ENCODE peak calls at places on chromosomes 12 and 14, in seven cellular contexts. One of them, this sample, is unnamed.

GRCh38 chr12:65755596-65755978 is 68.7 kb upstream of the HMGA2 start:
- DNase-seq in heart left ventricle: no peak
- DNase-seq in A549: no peak
- DNase-seq in sigmoid colon: no peak
- DNase-seq in ovary: no peak
- DNase-seq in H1: no peak
- DNase-seq in gastrocnemius medialis: no peak
- DNase-seq in this sample: no peak

GRCh38 chr12:89353823-89354629 is 1.7 kb upstream of the DUSP6 start:
- DNase-seq in ovary: peak
- DNase-seq in H1: peak
- DNase-seq in gastrocnemius medialis: peak
- DNase-seq in sigmoid colon: peak
- DNase-seq in A549: peak
- DNase-seq in heart left ventricle: peak
- DNase-seq in this sample: peak

GRCh38 chr12:47946413-47947107 is 16.8 kb upstream of the TMEM106C start:
- DNase-seq in ovary: peak
- DNase-seq in H1: no peak
- DNase-seq in sigmoid colon: peak
- DNase-seq in heart left ventricle: no peak
- DNase-seq in gastrocnemius medialis: no peak
- DNase-seq in A549: no peak
- DNase-seq in this sample: no peak

GRCh38 chr14:72503696-72504368 is 390.1 kb downstream of the DPF3 start:
- DNase-seq in gastrocnemius medialis: no peak
- DNase-seq in ovary: no peak
- DNase-seq in A549: no peak
- DNase-seq in heart left ventricle: no peak
- DNase-seq in H1: no peak
- DNase-seq in sigmoid colon: no peak
- DNase-seq in this sample: no peak

GRCh38 chr14:72061718-72062117 is 129.5 kb downstream of the RGS6 start:
- DNase-seq in sigmoid colon: no peak
- DNase-seq in A549: no peak
- DNase-seq in gastrocnemius medialis: no peak
- DNase-seq in heart left ventricle: no peak
- DNase-seq in ovary: no peak
- DNase-seq in H1: no peak
- DNase-seq in this sample: no peak

GRCh38 chr14:99628832-99629618 is 15.9 kb upstream of the HHIPL1 start:
- DNase-seq in sigmoid colon: peak
- DNase-seq in H1: peak
- DNase-seq in gastrocnemius medialis: peak
- DNase-seq in ovary: peak
- DNase-seq in A549: peak
- DNase-seq in heart left ventricle: peak
- DNase-seq in this sample: peak

GRCh38 chr14:57492859-57493258 is 798 bp downstream of the CCDC198 start:
- DNase-seq in heart left ventricle: no peak
- DNase-seq in ovary: no peak
- DNase-seq in gastrocnemius medialis: no peak
- DNase-seq in H1: no peak
- DNase-seq in A549: no peak
- DNase-seq in sigmoid colon: no peak
- DNase-seq in this sample: no peak

GRCh38 chr14:23602181-23603095 is 23.8 kb upstream of the JPH4 start:
- DNase-seq in ovary: no peak
- DNase-seq in A549: no peak
- DNase-seq in gastrocnemius medialis: no peak
- DNase-seq in sigmoid colon: peak
- DNase-seq in H1: no peak
- DNase-seq in heart left ventricle: no peak
- DNase-seq in this sample: no peak

GRCh38 chr12:22529281-22530060 is 14.9 kb downstream of the C2CD5 start:
- DNase-seq in H1: no peak
- DNase-seq in heart left ventricle: no peak
- DNase-seq in sigmoid colon: no peak
- DNase-seq in A549: peak
- DNase-seq in gastrocnemius medialis: no peak
- DNase-seq in ovary: no peak
- DNase-seq in this sample: no peak

GRCh38 chr14:67618617-67619063 is 1.1 kb upstream of the ARG2 start:
- DNase-seq in H1: no peak
- DNase-seq in A549: peak
- DNase-seq in ovary: no peak
- DNase-seq in gastrocnemius medialis: no peak
- DNase-seq in sigmoid colon: no peak
- DNase-seq in heart left ventricle: peak
- DNase-seq in this sample: no peak

GRCh38 chr12:13530966-13531365 is 334.4 kb downstream of the EMP1 start:
- DNase-seq in ovary: no peak
- DNase-seq in A549: no peak
- DNase-seq in gastrocnemius medialis: no peak
- DNase-seq in H1: no peak
- DNase-seq in heart left ventricle: no peak
- DNase-seq in sigmoid colon: no peak
- DNase-seq in this sample: no peak

GRCh38 chr14:102777711-102778615 is 714 bp downstream of the TRAF3 start:
- DNase-seq in A549: no peak
- DNase-seq in H1: no peak
- DNase-seq in ovary: peak
- DNase-seq in heart left ventricle: peak
- DNase-seq in sigmoid colon: no peak
- DNase-seq in gastrocnemius medialis: no peak
- DNase-seq in this sample: no peak

GRCh38 chr12:34605955-34606748 is 583.9 kb downstream of the ALG10 start:
- DNase-seq in A549: no peak
- DNase-seq in sigmoid colon: peak
- DNase-seq in H1: no peak
- DNase-seq in heart left ventricle: no peak
- DNase-seq in gastrocnemius medialis: no peak
- DNase-seq in ovary: no peak
- DNase-seq in this sample: no peak

GRCh38 chr14:103396463-103396862 is 11.2 kb downstream of the MARK3 start:
- DNase-seq in H1: no peak
- DNase-seq in gastrocnemius medialis: no peak
- DNase-seq in ovary: no peak
- DNase-seq in A549: no peak
- DNase-seq in sigmoid colon: no peak
- DNase-seq in heart left ventricle: no peak
- DNase-seq in this sample: no peak

GRCh38 chr14:75522224-75522764 is at the start of gene BATF:
- DNase-seq in ovary: no peak
- DNase-seq in sigmoid colon: no peak
- DNase-seq in A549: no peak
- DNase-seq in gastrocnemius medialis: no peak
- DNase-seq in heart left ventricle: no peak
- DNase-seq in H1: no peak
- DNase-seq in this sample: no peak

GRCh38 chr12:108634225-108634795 is 616 bp upstream of the SELPLG start:
- DNase-seq in heart left ventricle: no peak
- DNase-seq in gastrocnemius medialis: peak
- DNase-seq in sigmoid colon: no peak
- DNase-seq in A549: no peak
- DNase-seq in ovary: no peak
- DNase-seq in H1: no peak
- DNase-seq in this sample: no peak

GRCh38 chr14:24080888-24081738 is 9.8 kb downstream of the CPNE6 start:
- DNase-seq in H1: no peak
- DNase-seq in A549: peak
- DNase-seq in gastrocnemius medialis: no peak
- DNase-seq in ovary: peak
- DNase-seq in sigmoid colon: no peak
- DNase-seq in heart left ventricle: no peak
- DNase-seq in this sample: no peak

GRCh38 chr12:128613821-128614220 is 209.9 kb downstream of the SLC15A4 start:
- DNase-seq in ovary: no peak
- DNase-seq in heart left ventricle: no peak
- DNase-seq in H1: no peak
- DNase-seq in A549: no peak
- DNase-seq in gastrocnemius medialis: no peak
- DNase-seq in sigmoid colon: no peak
- DNase-seq in this sample: no peak

GRCh38 chr14:95407342-95407741 is 87.6 kb upstream of the CLMN start:
- DNase-seq in A549: no peak
- DNase-seq in ovary: no peak
- DNase-seq in heart left ventricle: no peak
- DNase-seq in H1: no peak
- DNase-seq in sigmoid colon: no peak
- DNase-seq in gastrocnemius medialis: no peak
- DNase-seq in this sample: no peak

GRCh38 chr12:102513739-102514138 is 33.4 kb upstream of the IGF1 start:
- DNase-seq in ovary: no peak
- DNase-seq in gastrocnemius medialis: no peak
- DNase-seq in heart left ventricle: no peak
- DNase-seq in A549: no peak
- DNase-seq in H1: no peak
- DNase-seq in sigmoid colon: no peak
- DNase-seq in this sample: no peak

GRCh38 chr14:92637228-92637627 is 111.2 kb downstream of the LGMN start:
- DNase-seq in sigmoid colon: no peak
- DNase-seq in H1: no peak
- DNase-seq in heart left ventricle: no peak
- DNase-seq in ovary: no peak
- DNase-seq in gastrocnemius medialis: no peak
- DNase-seq in A549: no peak
- DNase-seq in this sample: no peak

GRCh38 chr12:49288922-49289555 is 5.9 kb upstream of the PRPH start:
- DNase-seq in H1: no peak
- DNase-seq in gastrocnemius medialis: no peak
- DNase-seq in A549: no peak
- DNase-seq in sigmoid colon: peak
- DNase-seq in heart left ventricle: no peak
- DNase-seq in ovary: no peak
- DNase-seq in this sample: no peak

GRCh38 chr12:2358986-2359658 is 306.3 kb downstream of the CACNA1C start:
- DNase-seq in ovary: no peak
- DNase-seq in heart left ventricle: no peak
- DNase-seq in H1: no peak
- DNase-seq in gastrocnemius medialis: no peak
- DNase-seq in sigmoid colon: peak
- DNase-seq in A549: no peak
- DNase-seq in this sample: no peak

GRCh38 chr12:2363836-2364565 is 311.2 kb downstream of the CACNA1C start:
- DNase-seq in sigmoid colon: peak
- DNase-seq in heart left ventricle: no peak
- DNase-seq in gastrocnemius medialis: no peak
- DNase-seq in H1: no peak
- DNase-seq in ovary: no peak
- DNase-seq in A549: no peak
- DNase-seq in this sample: no peak

GRCh38 chr12:2360630-2361170 is 307.9 kb downstream of the CACNA1C start:
- DNase-seq in A549: peak
- DNase-seq in heart left ventricle: no peak
- DNase-seq in H1: no peak
- DNase-seq in gastrocnemius medialis: no peak
- DNase-seq in ovary: no peak
- DNase-seq in sigmoid colon: peak
- DNase-seq in this sample: no peak

GRCh38 chr12:2359725-2360629 is 307.2 kb downstream of the CACNA1C start:
- DNase-seq in sigmoid colon: peak
- DNase-seq in gastrocnemius medialis: no peak
- DNase-seq in A549: no peak
- DNase-seq in ovary: no peak
- DNase-seq in heart left ventricle: no peak
- DNase-seq in H1: no peak
- DNase-seq in this sample: no peak

DNA sequence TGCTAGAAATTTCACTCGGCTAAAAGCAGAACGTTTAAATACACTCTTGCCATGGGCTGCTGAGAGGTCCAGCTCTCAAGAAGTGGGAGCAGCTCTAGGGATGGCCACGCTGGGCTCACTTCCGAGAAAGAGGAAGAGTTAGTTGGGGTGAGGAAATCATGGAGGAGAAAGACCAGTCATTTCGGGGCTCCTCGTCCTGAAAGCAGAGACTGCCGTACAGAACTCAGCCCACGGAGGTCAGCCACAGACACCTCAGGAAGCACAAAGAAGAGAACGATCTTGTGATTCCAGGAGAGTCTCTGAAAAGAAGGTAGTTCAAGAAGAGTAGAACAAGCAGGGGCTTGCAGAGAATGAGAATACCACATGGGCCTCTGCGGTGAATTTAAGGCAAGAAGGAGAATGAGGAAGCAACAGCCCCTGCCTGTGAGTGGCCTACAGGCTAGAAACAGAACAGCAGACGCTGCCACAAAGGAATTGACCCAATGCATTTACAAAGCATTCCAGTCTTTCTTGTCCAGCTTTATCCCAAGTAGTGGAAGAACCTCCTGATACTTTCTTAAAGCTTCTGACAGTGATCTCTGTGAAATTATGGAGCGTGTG is 311.9 kb downstream of the CACNA1C start:
- DNase-seq in H1: no peak
- DNase-seq in gastrocnemius medialis: no peak
- DNase-seq in heart left ventricle: no peak
- DNase-seq in A549: no peak
- DNase-seq in ovary: no peak
- DNase-seq in sigmoid colon: peak
- DNase-seq in this sample: no peak
- TF ChIP-seq CTCF in H1: peak
- TF ChIP-seq CTCF in gastrocnemius medialis: no peak
- TF ChIP-seq CTCF in heart left ventricle: no peak
- TF ChIP-seq CTCF in A549: no peak
- TF ChIP-seq CTCF in ovary: no peak
- TF ChIP-seq CTCF in sigmoid colon: no peak
- TF ChIP-seq CTCF in this sample: no peak

GRCh38 chr14:69797573-69798338 is 715 bp upstream of the SLC10A1 start:
- DNase-seq in gastrocnemius medialis: no peak
- DNase-seq in ovary: no peak
- DNase-seq in heart left ventricle: no peak
- DNase-seq in A549: no peak
- DNase-seq in sigmoid colon: no peak
- DNase-seq in H1: no peak
- DNase-seq in this sample: no peak
- TF ChIP-seq POLR2A in gastrocnemius medialis: no peak
- TF ChIP-seq POLR2A in ovary: no peak
- TF ChIP-seq POLR2A in heart left ventricle: no peak
- TF ChIP-seq POLR2A in A549: no peak
- TF ChIP-seq POLR2A in sigmoid colon: no peak
- TF ChIP-seq POLR2A in H1: no peak
- TF ChIP-seq POLR2A in this sample: no peak

GRCh38 chr14:38405851-38406630 is 150.1 kb upstream of the CLEC14A start:
- DNase-seq in H1: no peak
- DNase-seq in heart left ventricle: no peak
- DNase-seq in gastrocnemius medialis: no peak
- DNase-seq in sigmoid colon: no peak
- DNase-seq in A549: no peak
- DNase-seq in ovary: no peak
- DNase-seq in this sample: no peak
- TF ChIP-seq CTCF in H1: no peak
- TF ChIP-seq CTCF in heart left ventricle: no peak
- TF ChIP-seq CTCF in gastrocnemius medialis: no peak
- TF ChIP-seq CTCF in sigmoid colon: no peak
- TF ChIP-seq CTCF in A549: no peak
- TF ChIP-seq CTCF in ovary: no peak
- TF ChIP-seq CTCF in this sample: no peak

DNA sequence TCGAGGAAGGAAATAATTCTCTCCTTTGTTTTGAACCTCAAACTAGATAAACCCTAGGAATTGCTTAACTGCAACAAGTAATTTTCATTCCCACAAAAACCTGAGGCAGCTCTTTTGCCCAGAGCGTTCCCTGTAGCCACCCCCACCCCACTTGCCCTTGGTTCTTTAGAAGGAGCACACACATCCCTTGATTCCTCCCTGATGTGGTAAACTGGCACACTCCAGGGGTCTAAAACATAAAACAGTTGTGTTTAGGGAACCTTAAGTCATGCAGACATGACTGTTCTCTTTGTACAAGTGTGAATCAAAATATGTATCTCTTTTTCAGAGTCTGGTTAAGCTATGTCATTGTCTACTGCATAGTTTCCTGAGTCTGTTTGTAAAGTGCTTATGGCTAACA is 14.0 kb downstream of the MAPK1IP1L start:
- DNase-seq in gastrocnemius medialis: no peak
- DNase-seq in sigmoid colon: no peak
- DNase-seq in H1: no peak
- DNase-seq in ovary: no peak
- DNase-seq in A549: no peak
- DNase-seq in heart left ventricle: no peak
- DNase-seq in this sample: no peak
- TF ChIP-seq POLR2A in gastrocnemius medialis: no peak
- TF ChIP-seq POLR2A in sigmoid colon: no peak
- TF ChIP-seq POLR2A in H1: no peak
- TF ChIP-seq POLR2A in ovary: no peak
- TF ChIP-seq POLR2A in A549: no peak
- TF ChIP-seq POLR2A in heart left ventricle: no peak
- TF ChIP-seq POLR2A in this sample: no peak